ENCODE peak calls at places on chromosomes 13 and 19, in ten cellular contexts. One of them, this sample, is unnamed.

GRCh38 chr13:39159393-39159792 is 121.1 kb downstream of the NHLRC3 start:
- DNase-seq in heart left ventricle: no peak
- DNase-seq in psoas muscle: no peak
- DNase-seq in ascending aorta: no peak
- DNase-seq in suprapubic skin: no peak
- DNase-seq in RWPE1: no peak
- DNase-seq in HCT116: no peak
- DNase-seq in mammary epithelial cell: peak
- DNase-seq in PC-3: no peak
- DNase-seq in HL-60: no peak
- DNase-seq in this sample: no peak

GRCh38 chr13:89862691-89863036 is 1484.8 kb upstream of the MIR17HG start:
- DNase-seq in heart left ventricle: no peak
- DNase-seq in psoas muscle: no peak
- DNase-seq in ascending aorta: no peak
- DNase-seq in suprapubic skin: no peak
- DNase-seq in RWPE1: no peak
- DNase-seq in HCT116: no peak
- DNase-seq in mammary epithelial cell: peak
- DNase-seq in PC-3: peak
- DNase-seq in HL-60: no peak
- DNase-seq in this sample: no peak

GRCh38 chr13:82654851-82655517 is 1227.3 kb downstream of the SLITRK1 start:
- DNase-seq in heart left ventricle: peak
- DNase-seq in psoas muscle: peak
- DNase-seq in ascending aorta: peak
- DNase-seq in suprapubic skin: peak
- DNase-seq in RWPE1: peak
- DNase-seq in HCT116: no peak
- DNase-seq in mammary epithelial cell: peak
- DNase-seq in PC-3: no peak
- DNase-seq in HL-60: no peak
- DNase-seq in this sample: peak

GRCh38 chr19:51364200-51365106 is 1.7 kb downstream of the ETFB start:
- DNase-seq in heart left ventricle: no peak
- DNase-seq in psoas muscle: no peak
- DNase-seq in ascending aorta: no peak
- DNase-seq in suprapubic skin: no peak
- DNase-seq in RWPE1: peak
- DNase-seq in HCT116: no peak
- DNase-seq in mammary epithelial cell: peak
- DNase-seq in PC-3: peak
- DNase-seq in HL-60: no peak
- DNase-seq in this sample: no peak

GRCh38 chr19:11414544-11414943 is 4.6 kb downstream of the RGL3 start:
- DNase-seq in heart left ventricle: no peak
- DNase-seq in psoas muscle: no peak
- DNase-seq in ascending aorta: no peak
- DNase-seq in suprapubic skin: no peak
- DNase-seq in RWPE1: no peak
- DNase-seq in HCT116: no peak
- DNase-seq in mammary epithelial cell: no peak
- DNase-seq in PC-3: no peak
- DNase-seq in HL-60: no peak
- DNase-seq in this sample: no peak

GRCh38 chr13:19960673-19961015 is 2.1 kb downstream of the ZMYM2 start:
- DNase-seq in heart left ventricle: no peak
- DNase-seq in psoas muscle: no peak
- DNase-seq in ascending aorta: no peak
- DNase-seq in suprapubic skin: no peak
- DNase-seq in RWPE1: no peak
- DNase-seq in HCT116: no peak
- DNase-seq in mammary epithelial cell: peak
- DNase-seq in PC-3: no peak
- DNase-seq in HL-60: no peak
- DNase-seq in this sample: no peak

GRCh38 chr13:34159946-34160345 is 342.0 kb downstream of the RFC3 start:
- DNase-seq in heart left ventricle: no peak
- DNase-seq in psoas muscle: no peak
- DNase-seq in ascending aorta: no peak
- DNase-seq in suprapubic skin: no peak
- DNase-seq in RWPE1: no peak
- DNase-seq in HCT116: no peak
- DNase-seq in mammary epithelial cell: no peak
- DNase-seq in PC-3: no peak
- DNase-seq in HL-60: no peak
- DNase-seq in this sample: no peak

GRCh38 chr19:38210458-38210987 is 13.5 kb downstream of the DPF1 start:
- DNase-seq in heart left ventricle: peak
- DNase-seq in psoas muscle: peak
- DNase-seq in ascending aorta: no peak
- DNase-seq in suprapubic skin: no peak
- DNase-seq in RWPE1: no peak
- DNase-seq in HCT116: no peak
- DNase-seq in mammary epithelial cell: no peak
- DNase-seq in PC-3: no peak
- DNase-seq in HL-60: no peak
- DNase-seq in this sample: no peak

GRCh38 chr13:110135977-110136597 is 170.9 kb downstream of the COL4A1 start:
- DNase-seq in heart left ventricle: no peak
- DNase-seq in psoas muscle: no peak
- DNase-seq in ascending aorta: no peak
- DNase-seq in suprapubic skin: no peak
- DNase-seq in RWPE1: no peak
- DNase-seq in HCT116: no peak
- DNase-seq in mammary epithelial cell: no peak
- DNase-seq in PC-3: no peak
- DNase-seq in HL-60: no peak
- DNase-seq in this sample: peak
- H3K27ac ChIP-seq in heart left ventricle: peak
- H3K27ac ChIP-seq in psoas muscle: peak
- H3K27ac ChIP-seq in ascending aorta: no peak
- H3K27ac ChIP-seq in suprapubic skin: no peak
- H3K27ac ChIP-seq in RWPE1: no peak
- H3K27ac ChIP-seq in HCT116: no peak
- H3K27ac ChIP-seq in mammary epithelial cell: no peak
- H3K27ac ChIP-seq in PC-3: no peak
- H3K27ac ChIP-seq in HL-60: no peak
- H3K27ac ChIP-seq in this sample: peak

GRCh38 chr13:99347911-99348451 is 40.8 kb upstream of the GPR183 start:
- DNase-seq in heart left ventricle: no peak
- DNase-seq in psoas muscle: no peak
- DNase-seq in ascending aorta: no peak
- DNase-seq in suprapubic skin: no peak
- DNase-seq in RWPE1: no peak
- DNase-seq in HCT116: no peak
- DNase-seq in mammary epithelial cell: no peak
- DNase-seq in PC-3: no peak
- DNase-seq in HL-60: no peak
- DNase-seq in this sample: no peak
- H3K27ac ChIP-seq in heart left ventricle: no peak
- H3K27ac ChIP-seq in psoas muscle: peak
- H3K27ac ChIP-seq in ascending aorta: no peak
- H3K27ac ChIP-seq in suprapubic skin: no peak
- H3K27ac ChIP-seq in RWPE1: no peak
- H3K27ac ChIP-seq in HCT116: no peak
- H3K27ac ChIP-seq in mammary epithelial cell: no peak
- H3K27ac ChIP-seq in PC-3: no peak
- H3K27ac ChIP-seq in HL-60: no peak
- H3K27ac ChIP-seq in this sample: no peak

GRCh38 chr19:632228-633067 is 889 bp downstream of the POLRMT start:
- DNase-seq in heart left ventricle: no peak
- DNase-seq in psoas muscle: no peak
- DNase-seq in ascending aorta: no peak
- DNase-seq in suprapubic skin: no peak
- DNase-seq in RWPE1: peak
- DNase-seq in HCT116: no peak
- DNase-seq in mammary epithelial cell: peak
- DNase-seq in PC-3: peak
- DNase-seq in HL-60: peak
- DNase-seq in this sample: no peak

GRCh38 chr19:629961-630714 is 3.2 kb downstream of the POLRMT start:
- DNase-seq in heart left ventricle: no peak
- DNase-seq in psoas muscle: no peak
- DNase-seq in ascending aorta: no peak
- DNase-seq in suprapubic skin: no peak
- DNase-seq in RWPE1: no peak
- DNase-seq in HCT116: no peak
- DNase-seq in mammary epithelial cell: no peak
- DNase-seq in PC-3: no peak
- DNase-seq in HL-60: no peak
- DNase-seq in this sample: no peak

GRCh38 chr19:634975-635652 is 1.8 kb upstream of the POLRMT start:
- DNase-seq in heart left ventricle: no peak
- DNase-seq in psoas muscle: no peak
- DNase-seq in ascending aorta: no peak
- DNase-seq in suprapubic skin: no peak
- DNase-seq in RWPE1: no peak
- DNase-seq in HCT116: no peak
- DNase-seq in mammary epithelial cell: no peak
- DNase-seq in PC-3: no peak
- DNase-seq in HL-60: no peak
- DNase-seq in this sample: no peak

GRCh38 chr19:633786-634639 is 676 bp upstream of the POLRMT start:
- DNase-seq in heart left ventricle: no peak
- DNase-seq in psoas muscle: no peak
- DNase-seq in ascending aorta: no peak
- DNase-seq in suprapubic skin: no peak
- DNase-seq in RWPE1: no peak
- DNase-seq in HCT116: no peak
- DNase-seq in mammary epithelial cell: no peak
- DNase-seq in PC-3: no peak
- DNase-seq in HL-60: no peak
- DNase-seq in this sample: no peak

GRCh38 chr19:633068-633785 is at the start of gene POLRMT:
- DNase-seq in heart left ventricle: peak
- DNase-seq in psoas muscle: peak
- DNase-seq in ascending aorta: peak
- DNase-seq in suprapubic skin: peak
- DNase-seq in RWPE1: peak
- DNase-seq in HCT116: peak
- DNase-seq in mammary epithelial cell: peak
- DNase-seq in PC-3: peak
- DNase-seq in HL-60: peak
- DNase-seq in this sample: peak
- H3K27ac ChIP-seq in heart left ventricle: peak
- H3K27ac ChIP-seq in psoas muscle: peak
- H3K27ac ChIP-seq in ascending aorta: peak
- H3K27ac ChIP-seq in suprapubic skin: peak
- H3K27ac ChIP-seq in RWPE1: peak
- H3K27ac ChIP-seq in HCT116: peak
- H3K27ac ChIP-seq in mammary epithelial cell: peak
- H3K27ac ChIP-seq in PC-3: peak
- H3K27ac ChIP-seq in HL-60: peak
- H3K27ac ChIP-seq in this sample: peak

DNA sequence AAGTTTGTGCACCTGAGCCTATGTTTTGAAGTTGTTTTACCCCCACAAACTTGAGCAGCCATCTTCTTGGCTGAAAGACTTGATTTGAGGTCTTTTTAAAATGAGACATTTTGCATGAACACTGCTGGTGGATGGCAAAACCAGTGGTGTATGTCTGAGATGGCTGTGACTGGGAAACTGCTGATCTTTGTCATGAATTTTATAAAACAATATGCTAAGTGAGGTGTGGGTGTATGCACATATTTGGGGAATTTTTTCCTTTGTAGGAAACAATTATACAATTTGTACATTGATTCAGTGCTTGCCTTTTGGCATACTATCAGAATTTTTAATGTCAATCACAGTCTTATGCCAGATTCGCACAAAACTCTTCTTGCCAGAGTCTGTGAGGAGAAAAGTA is 52.5 kb downstream of the ZAR1L start:
- DNase-seq in heart left ventricle: no peak
- DNase-seq in psoas muscle: no peak
- DNase-seq in ascending aorta: no peak
- DNase-seq in suprapubic skin: no peak
- DNase-seq in RWPE1: no peak
- DNase-seq in HCT116: no peak
- DNase-seq in mammary epithelial cell: no peak
- DNase-seq in PC-3: no peak
- DNase-seq in HL-60: no peak
- DNase-seq in this sample: no peak
- H3K27ac ChIP-seq in heart left ventricle: peak
- H3K27ac ChIP-seq in psoas muscle: peak
- H3K27ac ChIP-seq in ascending aorta: peak
- H3K27ac ChIP-seq in suprapubic skin: no peak
- H3K27ac ChIP-seq in RWPE1: no peak
- H3K27ac ChIP-seq in HCT116: no peak
- H3K27ac ChIP-seq in mammary epithelial cell: no peak
- H3K27ac ChIP-seq in PC-3: no peak
- H3K27ac ChIP-seq in HL-60: no peak
- H3K27ac ChIP-seq in this sample: no peak

GRCh38 chr19:30214651-30215051 is 157.5 kb upstream of the ZNF536 start:
- DNase-seq in heart left ventricle: no peak
- DNase-seq in psoas muscle: no peak
- DNase-seq in ascending aorta: no peak
- DNase-seq in suprapubic skin: no peak
- DNase-seq in RWPE1: no peak
- DNase-seq in HCT116: no peak
- DNase-seq in mammary epithelial cell: no peak
- DNase-seq in PC-3: peak
- DNase-seq in HL-60: peak
- DNase-seq in this sample: no peak

GRCh38 chr19:30217461-30217860 is 154.7 kb upstream of the ZNF536 start:
- DNase-seq in heart left ventricle: no peak
- DNase-seq in psoas muscle: no peak
- DNase-seq in ascending aorta: no peak
- DNase-seq in suprapubic skin: no peak
- DNase-seq in RWPE1: no peak
- DNase-seq in HCT116: no peak
- DNase-seq in mammary epithelial cell: no peak
- DNase-seq in PC-3: no peak
- DNase-seq in HL-60: no peak
- DNase-seq in this sample: no peak

GRCh38 chr19:30212574-30212973 is 159.6 kb upstream of the ZNF536 start:
- DNase-seq in heart left ventricle: no peak
- DNase-seq in psoas muscle: no peak
- DNase-seq in ascending aorta: no peak
- DNase-seq in suprapubic skin: no peak
- DNase-seq in RWPE1: no peak
- DNase-seq in HCT116: no peak
- DNase-seq in mammary epithelial cell: no peak
- DNase-seq in PC-3: no peak
- DNase-seq in HL-60: no peak
- DNase-seq in this sample: peak

GRCh38 chr19:30216453-30216852 is 155.7 kb upstream of the ZNF536 start:
- DNase-seq in heart left ventricle: no peak
- DNase-seq in psoas muscle: no peak
- DNase-seq in ascending aorta: no peak
- DNase-seq in suprapubic skin: no peak
- DNase-seq in RWPE1: no peak
- DNase-seq in HCT116: no peak
- DNase-seq in mammary epithelial cell: no peak
- DNase-seq in PC-3: no peak
- DNase-seq in HL-60: no peak
- DNase-seq in this sample: no peak

DNA sequence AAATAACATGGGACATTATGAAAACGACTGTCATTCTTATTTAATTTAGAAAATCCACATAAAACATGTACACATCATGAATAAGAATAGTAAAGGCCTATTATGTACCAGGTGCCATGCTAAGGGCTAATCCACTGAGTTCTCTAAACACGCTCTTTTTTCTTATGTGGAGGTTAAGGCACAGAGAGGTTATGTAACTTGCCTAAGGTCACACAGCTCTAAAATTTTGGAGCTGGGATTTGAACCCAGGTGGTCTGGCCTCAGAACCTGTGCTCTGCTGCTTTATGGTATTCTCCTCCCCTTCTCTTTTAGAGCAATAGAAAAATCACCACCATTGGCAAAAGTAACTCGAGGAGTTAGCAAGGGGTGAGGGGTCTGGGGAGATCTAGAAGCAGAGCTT is 156.9 kb upstream of the ZNF536 start:
- DNase-seq in heart left ventricle: no peak
- DNase-seq in psoas muscle: no peak
- DNase-seq in ascending aorta: no peak
- DNase-seq in suprapubic skin: no peak
- DNase-seq in RWPE1: no peak
- DNase-seq in HCT116: no peak
- DNase-seq in mammary epithelial cell: no peak
- DNase-seq in PC-3: no peak
- DNase-seq in HL-60: no peak
- DNase-seq in this sample: no peak
- H3K27ac ChIP-seq in heart left ventricle: no peak
- H3K27ac ChIP-seq in psoas muscle: no peak
- H3K27ac ChIP-seq in ascending aorta: no peak
- H3K27ac ChIP-seq in suprapubic skin: no peak
- H3K27ac ChIP-seq in RWPE1: no peak
- H3K27ac ChIP-seq in HCT116: no peak
- H3K27ac ChIP-seq in mammary epithelial cell: no peak
- H3K27ac ChIP-seq in PC-3: no peak
- H3K27ac ChIP-seq in HL-60: no peak
- H3K27ac ChIP-seq in this sample: no peak